ENCODE peak calls at places on chromosome 3, in ten cellular contexts. One of them, this sample, is unnamed.

GRCh38 chr3:17494117-17494809 is 248.2 kb downstream of the TBC1D5 start:
- DNase-seq in AG08395: no peak
- DNase-seq in foreskin fibroblast: no peak
- DNase-seq in aorta: peak
- DNase-seq in A549: no peak
- DNase-seq in amygdala: no peak
- DNase-seq in NCI-H510A treated with DMSO at 0.1 percent for 48 hours: no peak
- DNase-seq in Kasumi-1: no peak
- DNase-seq in Jurkat, Clone E6-1: no peak
- DNase-seq in SHP77: no peak
- DNase-seq in this sample: no peak

GRCh38 chr3:134373278-134373941 is 837 bp downstream of the AMOTL2 start:
- DNase-seq in A549: peak
- DNase-seq in Jurkat, Clone E6-1: no peak
- DNase-seq in Kasumi-1: no peak
- DNase-seq in aorta: peak
- DNase-seq in AG08395: peak
- DNase-seq in SHP77: peak
- DNase-seq in NCI-H510A treated with DMSO at 0.1 percent for 48 hours: peak
- DNase-seq in foreskin fibroblast: peak
- DNase-seq in amygdala: peak
- DNase-seq in this sample: peak

GRCh38 chr3:27721717-27722564 is at the start of gene EOMES:
- DNase-seq in Jurkat, Clone E6-1: peak
- DNase-seq in SHP77: no peak
- DNase-seq in NCI-H510A treated with DMSO at 0.1 percent for 48 hours: peak
- DNase-seq in Kasumi-1: peak
- DNase-seq in AG08395: peak
- DNase-seq in A549: peak
- DNase-seq in foreskin fibroblast: no peak
- DNase-seq in aorta: no peak
- DNase-seq in amygdala: no peak
- DNase-seq in this sample: peak

GRCh38 chr3:160287666-160288065 is 62.4 kb downstream of the C3orf80 start:
- DNase-seq in aorta: no peak
- DNase-seq in A549: no peak
- DNase-seq in Kasumi-1: no peak
- DNase-seq in foreskin fibroblast: no peak
- DNase-seq in amygdala: no peak
- DNase-seq in NCI-H510A treated with DMSO at 0.1 percent for 48 hours: no peak
- DNase-seq in SHP77: no peak
- DNase-seq in Jurkat, Clone E6-1: no peak
- DNase-seq in AG08395: peak
- DNase-seq in this sample: no peak

GRCh38 chr3:70543493-70543892 is 231.1 kb upstream of the MDFIC2 start:
- DNase-seq in AG08395: no peak
- DNase-seq in Jurkat, Clone E6-1: no peak
- DNase-seq in A549: no peak
- DNase-seq in amygdala: no peak
- DNase-seq in NCI-H510A treated with DMSO at 0.1 percent for 48 hours: no peak
- DNase-seq in foreskin fibroblast: no peak
- DNase-seq in SHP77: no peak
- DNase-seq in aorta: no peak
- DNase-seq in Kasumi-1: no peak
- DNase-seq in this sample: no peak

GRCh38 chr3:189355481-189356201 is 183.9 kb downstream of the TPRG1 start:
- DNase-seq in aorta: no peak
- DNase-seq in A549: peak
- DNase-seq in AG08395: peak
- DNase-seq in NCI-H510A treated with DMSO at 0.1 percent for 48 hours: no peak
- DNase-seq in amygdala: no peak
- DNase-seq in Jurkat, Clone E6-1: peak
- DNase-seq in SHP77: no peak
- DNase-seq in foreskin fibroblast: peak
- DNase-seq in Kasumi-1: no peak
- DNase-seq in this sample: no peak

GRCh38 chr3:154210986-154211385 is 89.8 kb downstream of the ARHGEF26 start:
- DNase-seq in aorta: no peak
- DNase-seq in AG08395: no peak
- DNase-seq in Jurkat, Clone E6-1: no peak
- DNase-seq in NCI-H510A treated with DMSO at 0.1 percent for 48 hours: no peak
- DNase-seq in amygdala: no peak
- DNase-seq in foreskin fibroblast: no peak
- DNase-seq in Kasumi-1: no peak
- DNase-seq in A549: no peak
- DNase-seq in SHP77: no peak
- DNase-seq in this sample: no peak

GRCh38 chr3:36907911-36908646 is 36.8 kb downstream of the TRANK1 start:
- DNase-seq in Kasumi-1: peak
- DNase-seq in A549: peak
- DNase-seq in SHP77: no peak
- DNase-seq in aorta: peak
- DNase-seq in NCI-H510A treated with DMSO at 0.1 percent for 48 hours: no peak
- DNase-seq in Jurkat, Clone E6-1: peak
- DNase-seq in amygdala: no peak
- DNase-seq in foreskin fibroblast: peak
- DNase-seq in AG08395: peak
- DNase-seq in this sample: no peak

GRCh38 chr3:155912574-155913190 is 42.2 kb downstream of the GMPS start:
- DNase-seq in AG08395: peak
- DNase-seq in SHP77: no peak
- DNase-seq in NCI-H510A treated with DMSO at 0.1 percent for 48 hours: no peak
- DNase-seq in amygdala: no peak
- DNase-seq in Jurkat, Clone E6-1: no peak
- DNase-seq in aorta: no peak
- DNase-seq in Kasumi-1: no peak
- DNase-seq in A549: no peak
- DNase-seq in foreskin fibroblast: no peak
- DNase-seq in this sample: no peak

GRCh38 chr3:140341817-140342403 is 336.0 kb upstream of the TRIM42 start:
- DNase-seq in amygdala: no peak
- DNase-seq in AG08395: no peak
- DNase-seq in Kasumi-1: no peak
- DNase-seq in A549: no peak
- DNase-seq in aorta: no peak
- DNase-seq in NCI-H510A treated with DMSO at 0.1 percent for 48 hours: peak
- DNase-seq in SHP77: no peak
- DNase-seq in foreskin fibroblast: no peak
- DNase-seq in Jurkat, Clone E6-1: no peak
- DNase-seq in this sample: no peak

GRCh38 chr3:23075478-23075877 is 127.6 kb upstream of the UBE2E2 start:
- DNase-seq in Kasumi-1: no peak
- DNase-seq in aorta: no peak
- DNase-seq in NCI-H510A treated with DMSO at 0.1 percent for 48 hours: no peak
- DNase-seq in SHP77: no peak
- DNase-seq in A549: no peak
- DNase-seq in foreskin fibroblast: no peak
- DNase-seq in AG08395: peak
- DNase-seq in Jurkat, Clone E6-1: no peak
- DNase-seq in amygdala: no peak
- DNase-seq in this sample: no peak

GRCh38 chr3:53178246-53178645 is 17.2 kb downstream of the PRKCD start:
- DNase-seq in AG08395: no peak
- DNase-seq in Kasumi-1: no peak
- DNase-seq in aorta: no peak
- DNase-seq in SHP77: no peak
- DNase-seq in A549: no peak
- DNase-seq in Jurkat, Clone E6-1: no peak
- DNase-seq in amygdala: no peak
- DNase-seq in foreskin fibroblast: no peak
- DNase-seq in NCI-H510A treated with DMSO at 0.1 percent for 48 hours: no peak
- DNase-seq in this sample: no peak

GRCh38 chr3:141334627-141335250 is 33.6 kb upstream of the ZBTB38 start:
- DNase-seq in foreskin fibroblast: no peak
- DNase-seq in AG08395: no peak
- DNase-seq in SHP77: no peak
- DNase-seq in A549: no peak
- DNase-seq in Jurkat, Clone E6-1: no peak
- DNase-seq in aorta: no peak
- DNase-seq in Kasumi-1: no peak
- DNase-seq in NCI-H510A treated with DMSO at 0.1 percent for 48 hours: no peak
- DNase-seq in amygdala: no peak
- DNase-seq in this sample: no peak

GRCh38 chr3:133452603-133453313 is 52.9 kb downstream of the BFSP2 start:
- DNase-seq in Kasumi-1: no peak
- DNase-seq in aorta: no peak
- DNase-seq in Jurkat, Clone E6-1: no peak
- DNase-seq in NCI-H510A treated with DMSO at 0.1 percent for 48 hours: no peak
- DNase-seq in A549: peak
- DNase-seq in amygdala: no peak
- DNase-seq in SHP77: no peak
- DNase-seq in AG08395: no peak
- DNase-seq in foreskin fibroblast: no peak
- DNase-seq in this sample: no peak

GRCh38 chr3:184562146-184562861 is 719 bp downstream of the EPHB3 start:
- DNase-seq in Jurkat, Clone E6-1: no peak
- DNase-seq in SHP77: no peak
- DNase-seq in foreskin fibroblast: no peak
- DNase-seq in amygdala: no peak
- DNase-seq in AG08395: no peak
- DNase-seq in Kasumi-1: no peak
- DNase-seq in NCI-H510A treated with DMSO at 0.1 percent for 48 hours: peak
- DNase-seq in A549: no peak
- DNase-seq in aorta: peak
- DNase-seq in this sample: no peak

GRCh38 chr3:183491923-183492848 is 63.3 kb downstream of the KLHL6 start:
- DNase-seq in A549: no peak
- DNase-seq in NCI-H510A treated with DMSO at 0.1 percent for 48 hours: no peak
- DNase-seq in Jurkat, Clone E6-1: no peak
- DNase-seq in AG08395: no peak
- DNase-seq in SHP77: no peak
- DNase-seq in amygdala: no peak
- DNase-seq in foreskin fibroblast: no peak
- DNase-seq in aorta: no peak
- DNase-seq in Kasumi-1: no peak
- DNase-seq in this sample: no peak

This sample was measured in NCI-H526 treated with DMSO at 0.1 percent for 48 hours.